ENCODE peak calls at places on chromosomes 6 and 20, in four cellular contexts. One of them, this sample, is unnamed.

GRCh38 chr6:112357801-112358200 is 10.7 kb downstream of the RFPL4B start:
- DNase-seq in GM12865: no peak
- DNase-seq in foreskin fibroblast: peak
- DNase-seq in mammary epithelial cell: peak
- DNase-seq in this sample: peak

GRCh38 chr20:8722277-8722928 is 346.5 kb upstream of the PLCB4 start:
- DNase-seq in foreskin fibroblast: peak
- DNase-seq in GM12865: peak
- DNase-seq in mammary epithelial cell: peak
- DNase-seq in this sample: peak

GRCh38 chr20:1108437-1108920 is 9.9 kb upstream of the PSMF1 start:
- DNase-seq in mammary epithelial cell: peak
- DNase-seq in foreskin fibroblast: peak
- DNase-seq in GM12865: peak
- DNase-seq in this sample: peak

GRCh38 chr20:33522256-33522820 is 32.4 kb downstream of the CBFA2T2 start:
- DNase-seq in GM12865: no peak
- DNase-seq in mammary epithelial cell: no peak
- DNase-seq in foreskin fibroblast: no peak
- DNase-seq in this sample: no peak

GRCh38 chr6:100317031-100317430 is 147.7 kb downstream of the SIM1 start:
- DNase-seq in mammary epithelial cell: no peak
- DNase-seq in foreskin fibroblast: no peak
- DNase-seq in GM12865: no peak
- DNase-seq in this sample: no peak

GRCh38 chr20:39878321-39878720 is 810.7 kb downstream of the MAFB start:
- DNase-seq in mammary epithelial cell: no peak
- DNase-seq in GM12865: no peak
- DNase-seq in foreskin fibroblast: no peak
- DNase-seq in this sample: no peak

GRCh38 chr20:44738779-44739477 is 6.7 kb upstream of the KCNK15 start:
- DNase-seq in mammary epithelial cell: peak
- DNase-seq in GM12865: peak
- DNase-seq in foreskin fibroblast: peak
- DNase-seq in this sample: peak

GRCh38 chr20:58995461-58996225 is 11.4 kb downstream of the CTSZ start:
- DNase-seq in GM12865: no peak
- DNase-seq in mammary epithelial cell: peak
- DNase-seq in foreskin fibroblast: no peak
- DNase-seq in this sample: peak

GRCh38 chr20:63156221-63156671 is 59.7 kb downstream of the YTHDF1 start:
- DNase-seq in foreskin fibroblast: no peak
- DNase-seq in GM12865: no peak
- DNase-seq in mammary epithelial cell: no peak
- DNase-seq in this sample: no peak

GRCh38 chr6:24766685-24767462 is 7.9 kb upstream of the GMNN start:
- DNase-seq in GM12865: peak
- DNase-seq in mammary epithelial cell: peak
- DNase-seq in foreskin fibroblast: peak
- DNase-seq in this sample: peak

GRCh38 chr20:33719277-33719988 is 677 bp downstream of the PXMP4 start:
- DNase-seq in foreskin fibroblast: no peak
- DNase-seq in mammary epithelial cell: peak
- DNase-seq in GM12865: no peak
- DNase-seq in this sample: no peak

GRCh38 chr6:106974337-106974998 is at the start of gene CD24:
- DNase-seq in GM12865: peak
- DNase-seq in mammary epithelial cell: peak
- DNase-seq in foreskin fibroblast: no peak
- DNase-seq in this sample: no peak

GRCh38 chr6:7261030-7261841 is 51.8 kb downstream of the SSR1 start:
- DNase-seq in mammary epithelial cell: peak
- DNase-seq in foreskin fibroblast: peak
- DNase-seq in GM12865: peak
- DNase-seq in this sample: peak

GRCh38 chr6:129368970-129369369 is 341.0 kb downstream of the ARHGAP18 start:
- DNase-seq in GM12865: no peak
- DNase-seq in foreskin fibroblast: no peak
- DNase-seq in mammary epithelial cell: no peak
- DNase-seq in this sample: no peak

GRCh38 chr6:155889405-155889804 is 433.8 kb upstream of the NOX3 start:
- DNase-seq in GM12865: no peak
- DNase-seq in mammary epithelial cell: no peak
- DNase-seq in foreskin fibroblast: no peak
- DNase-seq in this sample: no peak

GRCh38 chr20:21519136-21519584 is 5.3 kb upstream of the NKX2-2 start:
- DNase-seq in mammary epithelial cell: no peak
- DNase-seq in foreskin fibroblast: no peak
- DNase-seq in GM12865: no peak
- DNase-seq in this sample: no peak

GRCh38 chr20:4613718-4614620 is 107.7 kb upstream of the PRND start:
- DNase-seq in GM12865: peak
- DNase-seq in mammary epithelial cell: peak
- DNase-seq in foreskin fibroblast: no peak
- DNase-seq in this sample: peak

GRCh38 chr6:163529605-163530004 is 115.1 kb downstream of the QKI start:
- DNase-seq in GM12865: no peak
- DNase-seq in mammary epithelial cell: peak
- DNase-seq in foreskin fibroblast: peak
- DNase-seq in this sample: peak

GRCh38 chr6:15751721-15752350 is 89.0 kb upstream of the DTNBP1 start:
- DNase-seq in GM12865: no peak
- DNase-seq in foreskin fibroblast: no peak
- DNase-seq in mammary epithelial cell: no peak
- DNase-seq in this sample: no peak

GRCh38 chr6:109515781-109516409 is 32.9 kb upstream of the ZBTB24 start:
- DNase-seq in GM12865: no peak
- DNase-seq in foreskin fibroblast: no peak
- DNase-seq in mammary epithelial cell: no peak
- DNase-seq in this sample: peak

GRCh38 chr6:169723200-169723909 is 945 bp downstream of the PHF10 start:
- DNase-seq in foreskin fibroblast: peak
- DNase-seq in GM12865: peak
- DNase-seq in mammary epithelial cell: peak
- DNase-seq in this sample: peak
- H3K4me3 ChIP-seq in foreskin fibroblast: peak
- H3K4me3 ChIP-seq in GM12865: peak
- H3K4me3 ChIP-seq in mammary epithelial cell: peak
- H3K4me3 ChIP-seq in this sample: peak

GRCh38 chr6:48084201-48084600 is 26.8 kb downstream of the PTCHD4 start:
- DNase-seq in GM12865: no peak
- DNase-seq in foreskin fibroblast: no peak
- DNase-seq in mammary epithelial cell: no peak
- DNase-seq in this sample: no peak

GRCh38 chr6:48078092-48078491 is 32.9 kb downstream of the PTCHD4 start:
- DNase-seq in mammary epithelial cell: peak
- DNase-seq in GM12865: no peak
- DNase-seq in foreskin fibroblast: no peak
- DNase-seq in this sample: peak

GRCh38 chr6:48075181-48075580 is 35.8 kb downstream of the PTCHD4 start:
- DNase-seq in GM12865: no peak
- DNase-seq in foreskin fibroblast: no peak
- DNase-seq in mammary epithelial cell: no peak
- DNase-seq in this sample: peak

GRCh38 chr6:48085131-48085741 is 25.8 kb downstream of the PTCHD4 start:
- DNase-seq in foreskin fibroblast: no peak
- DNase-seq in mammary epithelial cell: no peak
- DNase-seq in GM12865: no peak
- DNase-seq in this sample: no peak

DNA sequence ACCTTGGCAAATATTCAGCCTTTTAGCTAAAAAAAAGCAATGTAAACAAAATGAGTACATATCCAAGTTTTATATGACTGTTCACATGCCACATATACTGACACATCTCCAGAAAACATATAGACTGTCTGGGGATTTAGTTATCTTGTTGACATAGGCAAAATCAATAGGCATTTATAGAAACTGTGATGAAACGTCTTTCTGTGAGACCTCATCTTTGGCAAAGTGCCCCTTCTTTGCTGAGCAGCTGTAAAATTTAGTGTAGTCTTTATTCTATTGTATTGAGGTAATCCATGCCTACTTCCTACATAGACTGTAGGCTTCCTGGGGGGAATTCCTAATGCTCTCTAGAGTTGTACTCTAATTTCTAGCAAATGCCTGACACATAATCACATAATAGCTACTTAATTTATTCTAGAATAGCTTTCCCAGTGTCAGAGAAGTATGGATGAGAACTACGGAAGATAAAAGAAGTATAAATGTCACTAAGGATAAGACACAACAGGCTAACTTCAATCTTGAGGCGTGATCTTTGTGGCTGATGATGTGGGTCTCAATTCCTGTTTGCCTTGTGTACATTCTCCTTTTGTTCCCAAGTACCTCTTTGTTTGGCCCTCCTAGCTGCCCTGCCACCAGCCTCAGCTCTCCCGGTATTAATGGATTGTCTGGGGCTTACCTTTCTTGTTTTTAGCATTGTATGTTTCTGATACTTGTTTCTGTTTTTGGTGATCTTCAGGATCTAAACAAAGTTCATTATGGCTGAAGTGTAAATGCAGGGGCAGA is 30.6 kb downstream of the PTCHD4 start:
- DNase-seq in mammary epithelial cell: no peak
- DNase-seq in GM12865: no peak
- DNase-seq in foreskin fibroblast: no peak
- DNase-seq in this sample: peak
- TF ChIP-seq CTCF in mammary epithelial cell: no peak
- TF ChIP-seq CTCF in GM12865: no peak
- TF ChIP-seq CTCF in foreskin fibroblast: no peak
- TF ChIP-seq CTCF in this sample: no peak

GRCh38 chr20:45909336-45909808 is 2.6 kb downstream of the PLTP start:
- DNase-seq in foreskin fibroblast: no peak
- DNase-seq in mammary epithelial cell: no peak
- DNase-seq in GM12865: no peak
- DNase-seq in this sample: no peak
- H3K4me3 ChIP-seq in foreskin fibroblast: no peak
- H3K4me3 ChIP-seq in mammary epithelial cell: no peak
- H3K4me3 ChIP-seq in GM12865: no peak
- H3K4me3 ChIP-seq in this sample: no peak

GRCh38 chr20:41078329-41078728 is 49.7 kb downstream of the TOP1 start:
- DNase-seq in foreskin fibroblast: no peak
- DNase-seq in GM12865: peak
- DNase-seq in mammary epithelial cell: peak
- DNase-seq in this sample: peak

GRCh38 chr20:41082306-41082705 is 53.7 kb downstream of the TOP1 start:
- DNase-seq in mammary epithelial cell: no peak
- DNase-seq in foreskin fibroblast: no peak
- DNase-seq in GM12865: no peak
- DNase-seq in this sample: no peak

GRCh38 chr20:41079066-41079465 is 50.4 kb downstream of the TOP1 start:
- DNase-seq in mammary epithelial cell: no peak
- DNase-seq in foreskin fibroblast: no peak
- DNase-seq in GM12865: no peak
- DNase-seq in this sample: no peak

GRCh38 chr20:41080866-41081265 is 52.2 kb downstream of the TOP1 start:
- DNase-seq in GM12865: no peak
- DNase-seq in foreskin fibroblast: no peak
- DNase-seq in mammary epithelial cell: no peak
- DNase-seq in this sample: no peak

GRCh38 chr20:41081276-41081814 is 52.7 kb downstream of the TOP1 start:
- DNase-seq in foreskin fibroblast: no peak
- DNase-seq in GM12865: peak
- DNase-seq in mammary epithelial cell: no peak
- DNase-seq in this sample: no peak
- TF ChIP-seq CTCF in foreskin fibroblast: no peak
- TF ChIP-seq CTCF in GM12865: no peak
- TF ChIP-seq CTCF in mammary epithelial cell: no peak
- TF ChIP-seq CTCF in this sample: no peak

GRCh38 chr20:56483970-56484369 is 15.5 kb downstream of the RTF2 start:
- DNase-seq in GM12865: no peak
- DNase-seq in foreskin fibroblast: no peak
- DNase-seq in mammary epithelial cell: no peak
- DNase-seq in this sample: no peak
- H3K4me3 ChIP-seq in GM12865: no peak
- H3K4me3 ChIP-seq in foreskin fibroblast: no peak
- H3K4me3 ChIP-seq in mammary epithelial cell: no peak
- H3K4me3 ChIP-seq in this sample: no peak

GRCh38 chr6:141077355-141078333 is 1055.1 kb upstream of the GJE1 start:
- DNase-seq in foreskin fibroblast: no peak
- DNase-seq in GM12865: peak
- DNase-seq in mammary epithelial cell: peak
- DNase-seq in this sample: peak
- TF ChIP-seq CTCF in foreskin fibroblast: no peak
- TF ChIP-seq CTCF in GM12865: peak
- TF ChIP-seq CTCF in mammary epithelial cell: peak
- TF ChIP-seq CTCF in this sample: no peak

DNA sequence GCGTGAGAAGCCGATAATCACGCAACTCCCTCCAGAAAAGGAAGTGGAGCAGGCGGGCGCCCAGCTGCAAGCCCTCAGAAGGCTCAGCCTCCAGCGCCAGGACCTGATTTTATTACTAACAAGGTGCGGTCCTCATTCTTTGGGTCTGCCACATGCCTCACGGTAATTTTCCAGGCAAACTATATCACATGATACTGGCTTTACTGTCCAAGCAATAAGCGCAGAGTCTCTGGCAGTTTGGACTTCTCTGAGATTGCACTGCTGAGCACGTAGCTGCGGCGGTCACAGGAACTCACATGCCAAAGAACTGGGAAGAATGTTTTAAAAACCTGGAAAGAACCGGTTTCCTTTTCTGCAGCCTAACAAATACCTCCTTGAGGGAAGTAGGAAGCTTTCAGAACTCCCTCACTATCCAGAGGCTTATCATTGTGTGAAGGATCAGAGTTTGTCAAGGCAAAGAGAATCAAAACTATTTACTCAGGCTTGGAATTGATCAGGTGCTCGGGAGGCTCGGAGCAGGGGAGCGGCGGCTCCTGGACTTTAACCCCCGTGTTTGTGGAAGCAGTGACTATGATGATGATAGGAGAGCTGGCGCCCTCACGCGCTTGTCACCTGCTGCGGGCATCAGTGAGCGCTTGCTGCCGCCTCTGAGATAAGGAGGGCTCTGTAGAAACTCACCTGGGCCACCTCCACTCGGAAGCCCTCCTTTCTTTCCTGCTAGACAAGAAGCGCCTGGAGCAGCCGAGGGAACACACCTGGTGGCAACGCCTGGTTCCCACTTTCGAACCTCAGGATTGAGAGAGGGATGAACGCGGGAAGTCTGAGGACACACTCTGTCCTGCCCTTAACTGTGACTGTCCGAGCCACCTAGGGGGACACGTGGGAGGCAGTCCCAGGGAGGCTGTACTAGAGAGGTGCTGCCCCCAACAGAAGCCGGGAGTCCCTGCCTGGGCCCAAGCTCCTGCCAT is 27.2 kb upstream of the SYNJ2 start:
- DNase-seq in foreskin fibroblast: no peak
- DNase-seq in GM12865: no peak
- DNase-seq in mammary epithelial cell: peak
- DNase-seq in this sample: peak
- H3K4me3 ChIP-seq in foreskin fibroblast: no peak
- H3K4me3 ChIP-seq in GM12865: no peak
- H3K4me3 ChIP-seq in mammary epithelial cell: peak
- H3K4me3 ChIP-seq in this sample: peak

DNA sequence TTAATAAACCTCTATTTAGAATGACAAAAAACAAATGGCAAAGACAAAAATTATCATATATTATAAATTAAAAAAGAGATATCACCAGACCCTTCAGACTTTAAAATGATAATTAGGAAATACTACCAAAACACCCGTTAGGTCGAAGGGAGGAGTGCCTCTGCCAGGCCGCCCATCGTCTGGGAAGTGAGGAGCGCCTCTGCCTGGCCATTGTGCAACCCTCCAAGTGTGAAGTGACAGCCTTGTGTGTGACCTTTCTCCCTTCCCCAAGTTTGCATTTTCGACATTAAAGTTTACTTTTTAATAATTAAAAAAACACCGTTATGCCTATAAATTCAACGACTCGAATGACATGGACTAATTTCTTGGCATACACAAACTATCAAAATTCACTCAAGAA is 64.5 kb upstream of the TASP1 start:
- DNase-seq in GM12865: no peak
- DNase-seq in mammary epithelial cell: no peak
- DNase-seq in foreskin fibroblast: no peak
- DNase-seq in this sample: no peak
- TF ChIP-seq CTCF in GM12865: no peak
- TF ChIP-seq CTCF in mammary epithelial cell: no peak
- TF ChIP-seq CTCF in foreskin fibroblast: no peak
- TF ChIP-seq CTCF in this sample: no peak

This sample was measured in bronchial epithelial cell.